ENCODE peak calls at places on chromosomes 6 and 20, in five cellular contexts. V is GM12878, N is astrocyte, C is psoas muscle, P is thoracic aorta. G is an unnamed sample.

GRCh38 chr6:161835426-161836029 is 561.7 kb upstream of the AGPAT4 start:
- DNase-seq in C (no peak), V (no peak), P (no peak), N (no peak), G (peak)

GRCh38 chr20:2599265-2600060 is 53.0 kb upstream of the NOP56 start:
- DNase-seq in N (no peak), C (no peak), V (no peak), P (no peak), G (peak)

GRCh38 chr6:32113386-32114352 is 4.5 kb upstream of the TNXB start:
- DNase-seq in N (peak), V (no peak), P (peak), C (peak), G (peak)

GRCh38 chr6:1328129-1328528 is 16.2 kb downstream of the FOXQ1 start:
- DNase-seq in N (no peak), P (no peak), V (no peak), C (no peak), G (no peak)

GRCh38 chr6:53623497-53623896 is 42.1 kb downstream of the KLHL31 start:
- DNase-seq in P (no peak), C (no peak), N (peak), V (no peak), G (peak)

GRCh38 chr6:168115748-168116445 is 36.9 kb upstream of the FRMD1 start:
- DNase-seq in V (no peak), C (no peak), P (no peak), N (no peak), G (no peak)

GRCh38 chr6:109260701-109261100 is 121.6 kb downstream of the CD164 start:
- DNase-seq in P (no peak), V (no peak), C (no peak), N (no peak), G (no peak)

GRCh38 chr20:62739581-62740285 is 31.1 kb downstream of the NTSR1 start:
- DNase-seq in P (no peak), N (no peak), V (no peak), C (no peak), G (no peak)

GRCh38 chr20:48070961-48071645 is 285.8 kb upstream of the SULF2 start:
- DNase-seq in V (no peak), P (no peak), C (no peak), N (peak), G (no peak)

GRCh38 chr6:81937296-81937937 is 184.9 kb upstream of the TENT5A start:
- DNase-seq in C (no peak), N (peak), P (no peak), V (no peak), G (peak)
- H3K4me3 ChIP-seq in C (no peak), N (no peak), P (no peak), V (no peak), G (no peak)

GRCh38 chr6:125586605-125587004 is 162.8 kb upstream of the HEY2 start:
- DNase-seq in N (no peak), P (no peak), C (no peak), V (no peak), G (no peak)
- TF ChIP-seq CTCF in N (no peak), P (no peak), C (no peak), V (no peak), G (no peak)

DNA sequence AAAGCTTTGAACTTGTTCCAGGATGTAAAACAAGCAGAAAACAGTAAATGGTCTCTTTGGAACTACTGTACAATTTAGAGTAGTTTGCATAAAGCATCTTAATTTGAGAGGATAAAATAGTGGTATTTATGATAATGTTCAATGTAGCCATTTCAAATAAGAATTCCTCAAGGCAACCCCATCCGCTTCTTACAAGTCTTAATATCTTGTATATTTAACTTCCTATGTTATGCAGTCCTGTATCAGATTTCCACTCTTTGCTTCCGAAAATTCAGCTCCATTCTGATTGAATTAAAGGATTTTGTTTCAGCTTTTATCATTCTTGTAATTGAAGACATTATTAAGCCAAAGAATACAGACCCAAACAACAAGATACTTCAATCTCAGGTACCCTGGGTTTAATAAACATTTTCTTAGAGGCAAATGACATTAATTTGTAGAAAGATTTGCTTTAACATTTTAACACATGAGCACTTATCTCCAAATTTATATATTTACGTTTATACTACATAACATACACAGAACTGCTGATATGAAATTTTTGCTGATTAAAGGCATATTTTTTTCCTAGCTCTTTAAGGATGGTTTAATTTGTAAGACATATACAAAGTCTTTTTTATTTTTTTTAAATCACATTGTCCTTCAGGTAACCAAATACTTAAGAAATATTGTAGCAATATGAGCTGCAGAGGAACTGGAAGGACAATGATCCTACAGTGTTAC is 131.1 kb upstream of the BEND3 start:
- DNase-seq in V (no peak), C (no peak), P (no peak), N (no peak), G (no peak)
- H3K4me3 ChIP-seq in V (no peak), C (peak), P (no peak), N (no peak), G (no peak)

GRCh38 chr6:170525795-170526194 is 27.3 kb downstream of the PSMB1 start:
- DNase-seq in P (no peak), N (no peak), C (no peak), V (no peak), G (no peak)

GRCh38 chr6:170524188-170524535 is 28.9 kb downstream of the PSMB1 start:
- DNase-seq in C (peak), N (no peak), V (no peak), P (no peak), G (no peak)

GRCh38 chr6:170516783-170517616 is 36.1 kb downstream of the PSMB1 start:
- DNase-seq in V (no peak), N (peak), C (peak), P (no peak), G (peak)

GRCh38 chr6:170523256-170524187 is 29.6 kb downstream of the PSMB1 start:
- DNase-seq in C (peak), N (no peak), P (no peak), V (no peak), G (no peak)

GRCh38 chr6:170522565-170523183 is 30.4 kb downstream of the PSMB1 start:
- DNase-seq in N (no peak), C (no peak), V (no peak), P (no peak), G (peak)
- TF ChIP-seq CTCF in N (peak), C (no peak), V (peak), P (no peak), G (peak)

DNA sequence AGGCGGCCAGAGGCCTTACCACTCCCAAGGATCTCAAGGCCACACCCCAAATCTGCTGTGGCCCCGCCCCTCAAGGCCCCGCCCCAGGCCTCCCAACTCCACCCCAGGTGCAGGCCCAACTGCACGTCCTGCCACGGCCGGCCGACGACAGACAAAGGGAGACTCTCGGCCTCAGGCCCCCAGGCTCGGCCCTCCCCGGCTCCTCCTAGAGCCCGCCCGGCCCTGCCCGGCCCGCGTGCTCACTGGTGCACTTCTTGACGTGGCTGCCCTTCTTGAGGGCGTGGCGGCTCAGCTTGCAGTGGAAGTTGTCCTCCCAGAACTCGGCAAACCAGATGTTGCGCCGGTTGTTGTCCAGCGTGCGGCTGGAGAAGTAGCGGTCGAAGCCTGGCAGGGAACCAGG is 89.6 kb downstream of the GRM4 start:
- DNase-seq in C (peak), N (no peak), P (no peak), V (no peak), G (peak)
- H3K4me3 ChIP-seq in C (peak), N (no peak), P (peak), V (no peak), G (peak)

GRCh38 chr20:38551056-38551626 is 29.9 kb upstream of the ADIG start:
- DNase-seq in C (no peak), N (no peak), P (no peak), V (no peak), G (no peak)
- TF ChIP-seq CTCF in C (no peak), N (no peak), P (no peak), V (no peak), G (no peak)

G was measured in choroid plexus epithelial cell.